ENCODE peak calls at places on chromosome 14, in eight cellular contexts. Y is nephron progenitor cell, X is endothelial cell of umbilical vein, V is heart right ventricle, L is mammary epithelial cell, Z is foreskin fibroblast, O is neural progenitor cell, A is upper lobe of left lung. F is an unnamed sample.

GRCh38 chr14:83287300-83287699 is 1753.6 kb upstream of the SEL1L start:
- DNase-seq in Y (no peak), X (no peak), V (no peak), L (no peak), Z (no peak), O (no peak), A (no peak), F (no peak)

GRCh38 chr14:103735815-103736545 is 20.4 kb downstream of the ZFYVE21 start:
- DNase-seq in Y (no peak), X (no peak), V (no peak), L (no peak), Z (no peak), O (no peak), A (no peak), F (no peak)

GRCh38 chr14:74882103-74882920 is 596 bp downstream of the DLST start:
- DNase-seq in Y (peak; percentile 57), X (peak; percentile 70), V (peak; percentile 40), L (peak; percentile 66), Z (peak; percentile 78), O (peak; percentile 65), A (no peak), F (peak; percentile 45)

GRCh38 chr14:57714487-57714899 is 151.4 kb downstream of the SLC35F4 start:
- DNase-seq in Y (peak; percentile 2), X (no peak), V (no peak), L (no peak), Z (no peak), O (peak; percentile 60), A (no peak), F (no peak)

GRCh38 chr14:48937796-48938195 is 648.4 kb downstream of the RPS29 start:
- DNase-seq in Y (no peak), X (peak; percentile 4), V (no peak), L (no peak), Z (no peak), O (peak; percentile 8), A (no peak), F (no peak)

GRCh38 chr14:84937449-84937848 is 592.5 kb upstream of the FLRT2 start:
- DNase-seq in Y (no peak), X (no peak), V (no peak), L (no peak), Z (no peak), O (no peak), A (no peak), F (no peak)

GRCh38 chr14:97975960-97976359 is 1178.8 kb downstream of the VRK1 start:
- DNase-seq in Y (no peak), X (no peak), V (no peak), L (no peak), Z (no peak), O (no peak), A (no peak), F (no peak)

GRCh38 chr14:82385043-82385442 is 851.4 kb upstream of the SEL1L start:
- DNase-seq in Y (no peak), X (no peak), V (no peak), L (no peak), Z (peak; percentile 9), O (no peak), A (no peak), F (no peak)

GRCh38 chr14:104975481-104976197 is 2.5 kb downstream of the AHNAK2 start:
- DNase-seq in Y (peak; percentile 43), X (no peak), V (no peak), L (no peak), Z (no peak), O (peak; percentile 71), A (peak; percentile 76), F (peak; percentile 56)

GRCh38 chr14:89621791-89622638 is 205.0 kb upstream of the FOXN3 start:
- DNase-seq in Y (no peak), X (no peak), V (no peak), L (no peak), Z (no peak), O (no peak), A (no peak), F (no peak)

GRCh38 chr14:54444003-54444402 is 2.8 kb upstream of the CNIH1 start:
- DNase-seq in Y (no peak), X (no peak), V (no peak), L (no peak), Z (peak; percentile 58), O (no peak), A (no peak), F (no peak)

GRCh38 chr14:35342160-35343010 is 50.2 kb downstream of the PSMA6 start:
- DNase-seq in Y (no peak), X (no peak), V (peak; percentile 52), L (no peak), Z (peak; percentile 84), O (no peak), A (no peak), F (no peak)

GRCh38 chr14:103932791-103933490 is 4.7 kb downstream of the TDRD9 start:
- DNase-seq in Y (no peak), X (no peak), V (no peak), L (peak; percentile 82), Z (no peak), O (no peak), A (no peak), F (no peak)

GRCh38 chr14:98748966-98749365 is 523.0 kb downstream of the BCL11B start:
- DNase-seq in Y (no peak), X (no peak), V (no peak), L (no peak), Z (no peak), O (no peak), A (no peak), F (no peak)

GRCh38 chr14:68274722-68275121 is 455.1 kb downstream of the RAD51B start:
- DNase-seq in Y (no peak), X (no peak), V (no peak), L (no peak), Z (no peak), O (no peak), A (no peak), F (no peak)

GRCh38 chr14:23478109-23478698 is 8.7 kb downstream of the NGDN start:
- DNase-seq in Y (peak; percentile 63), X (peak; percentile 82), V (no peak), L (peak; percentile 41), Z (peak; percentile 83), O (peak; percentile 63), A (no peak), F (peak; percentile 50)

DNA sequence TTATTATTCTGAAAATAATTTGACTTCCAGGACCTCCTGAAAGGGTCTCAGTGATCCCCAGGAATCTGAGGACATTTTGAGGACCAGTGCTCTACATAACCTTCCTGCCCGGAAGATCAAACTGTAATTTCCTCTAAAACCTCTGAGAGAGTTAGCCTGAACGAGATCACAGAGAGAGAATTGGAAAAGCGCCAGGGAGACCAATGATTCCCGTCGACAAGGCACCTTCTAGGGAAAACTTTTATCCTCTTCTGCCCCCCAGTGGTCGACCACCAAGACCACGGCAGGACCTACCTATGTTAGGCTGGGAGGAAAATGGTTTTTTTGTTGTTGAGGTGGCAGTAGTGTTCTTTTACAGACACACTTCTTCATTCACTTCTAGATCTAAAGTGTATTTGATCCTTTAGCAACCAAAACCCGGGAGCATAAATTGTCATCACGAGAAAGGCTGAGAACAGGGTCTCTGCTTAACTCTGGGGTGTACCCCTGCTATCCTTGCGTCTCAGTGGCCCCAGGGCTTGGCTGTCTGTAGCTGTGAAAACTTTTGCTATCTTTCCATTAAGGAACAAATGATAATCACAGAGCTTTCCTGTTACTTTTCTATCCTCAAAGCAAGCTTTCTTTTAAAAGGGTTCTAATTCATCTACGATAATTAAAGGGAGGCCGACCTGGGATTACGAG is 62.9 kb upstream of the NID2 start:
- DNase-seq in Y (peak; percentile 78), X (peak; percentile 86), V (peak; percentile 54), L (peak; percentile 79), Z (peak; percentile 98), O (peak; percentile 87), A (no peak), F (peak; percentile 70)
- TF ChIP-seq CTCF in Y (peak; percentile 78), X (peak; percentile 65), V (peak; percentile 64), L (peak; percentile 66), Z (peak; percentile 68), O (peak; percentile 87), A (peak; percentile 51), F (peak; percentile 46)

DNA sequence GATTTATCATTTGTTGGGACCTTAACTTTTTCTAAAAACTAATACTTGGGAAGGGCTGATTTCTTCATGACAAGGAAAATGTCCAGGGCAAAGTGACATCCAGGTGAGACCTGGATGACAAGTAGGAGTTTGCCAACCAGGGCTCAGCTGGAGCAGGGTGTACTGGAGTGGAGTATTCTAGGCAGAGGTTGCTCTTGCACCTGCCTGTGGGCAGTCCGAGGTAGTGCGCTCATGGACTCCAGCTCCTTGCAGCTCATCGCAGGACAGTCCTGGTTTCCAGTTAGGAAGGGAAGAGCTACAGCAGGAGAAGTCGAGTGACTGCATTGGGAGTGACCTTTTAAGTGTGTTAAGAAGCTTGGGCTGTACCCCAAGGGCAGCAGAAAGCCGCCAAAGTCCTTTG is 175.9 kb downstream of the PELI2 start:
- DNase-seq in Y (no peak), X (no peak), V (no peak), L (no peak), Z (no peak), O (peak; percentile 17), A (no peak), F (no peak)
- TF ChIP-seq CTCF in Y (no peak), X (no peak), V (no peak), L (no peak), Z (no peak), O (peak; percentile 6), A (no peak), F (no peak)

GRCh38 chr14:28494196-28494595 is 272.4 kb upstream of the FOXG1 start:
- DNase-seq in Y (no peak), X (no peak), V (no peak), L (peak; percentile 84), Z (no peak), O (no peak), A (no peak), F (no peak)
- TF ChIP-seq CTCF in Y (no peak), X (no peak), V (no peak), L (no peak), Z (no peak), O (no peak), A (no peak), F (no peak)

GRCh38 chr14:64818151-64818550 is 61.6 kb downstream of the SPTB start:
- DNase-seq in Y (no peak), X (no peak), V (no peak), L (no peak), Z (no peak), O (no peak), A (peak; percentile 39), F (no peak)
- TF ChIP-seq CTCF in Y (no peak), X (no peak), V (no peak), L (no peak), Z (no peak), O (no peak), A (no peak), F (no peak)

GRCh38 chr14:70567791-70568190 is 32.7 kb downstream of the MED6 start:
- DNase-seq in Y (peak; percentile 3), X (peak; percentile 51), V (no peak), L (peak; percentile 43), Z (peak; percentile 52), O (peak; percentile 58), A (no peak), F (peak; percentile 44)
- TF ChIP-seq CTCF in Y (peak; percentile 25), X (peak; percentile 65), V (peak; percentile 44), L (peak; percentile 77), Z (peak; percentile 59), O (peak; percentile 60), A (no peak), F (peak; percentile 61)

DNA sequence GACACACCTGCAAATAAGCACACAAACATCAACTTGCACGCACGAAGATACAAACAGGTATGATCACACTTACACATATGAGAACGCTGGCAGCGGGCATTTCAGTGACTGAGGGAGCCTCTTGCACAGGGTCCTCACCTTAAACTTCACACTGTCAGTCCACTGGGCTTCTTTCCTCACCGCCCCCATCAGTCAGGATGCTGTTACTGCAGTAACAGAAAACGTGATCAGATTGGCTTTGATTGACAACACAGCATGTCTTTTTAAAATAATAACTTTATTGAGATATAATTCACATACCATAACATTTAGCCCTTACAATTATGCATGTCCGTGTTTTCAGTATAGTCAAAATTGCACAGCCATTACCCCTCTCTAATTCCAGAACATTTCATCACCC is 8.2 kb downstream of the CCDC197 start:
- DNase-seq in Y (no peak), X (no peak), V (no peak), L (no peak), Z (peak; percentile 20), O (no peak), A (no peak), F (peak; percentile 65)
- TF ChIP-seq CTCF in Y (peak; percentile 45), X (peak; percentile 40), V (peak; percentile 49), L (peak; percentile 38), Z (peak; percentile 45), O (peak; percentile 57), A (no peak), F (peak; percentile 62)